ENCODE peak calls at places on chromosomes 6 and 20, in six cellular contexts. H, J, S, K, P and U are unnamed samples.

GRCh38 chr6:137919837-137920304 is 52.8 kb downstream of the TNFAIP3 start:
- DNase-seq in H (no peak), J (no peak), S (no peak), K (no peak), P (no peak), U (no peak)

GRCh38 chr20:49699200-49699992 is 14.3 kb downstream of the B4GALT5 start:
- DNase-seq in H (no peak), J (peak), S (no peak), K (no peak), P (peak), U (peak)

GRCh38 chr20:62723351-62723750 is 14.7 kb downstream of the NTSR1 start:
- DNase-seq in H (no peak), J (no peak), S (no peak), K (no peak), P (no peak), U (no peak)

GRCh38 chr6:11632231-11632630 is 94.7 kb downstream of the TMEM170B start:
- DNase-seq in H (no peak), J (peak), S (no peak), K (no peak), P (peak), U (peak)

GRCh38 chr20:33819456-33819855 is 8.3 kb downstream of the CHMP4B start:
- DNase-seq in H (no peak), J (no peak), S (no peak), K (no peak), P (no peak), U (no peak)

GRCh38 chr6:10235339-10235738 is 179.5 kb downstream of the TFAP2A start:
- DNase-seq in H (no peak), J (no peak), S (no peak), K (no peak), P (no peak), U (no peak)

GRCh38 chr20:12762725-12763124 is 246.0 kb upstream of the SPTLC3 start:
- DNase-seq in H (no peak), J (peak), S (no peak), K (peak), P (no peak), U (no peak)

GRCh38 chr20:50450961-50451752 is 59.0 kb upstream of the PTPN1 start:
- DNase-seq in H (no peak), J (peak), S (no peak), K (no peak), P (no peak), U (no peak)

GRCh38 chr6:36700812-36701211 is 3.2 kb downstream of the RAB44 start:
- DNase-seq in H (no peak), J (no peak), S (no peak), K (no peak), P (no peak), U (no peak)

GRCh38 chr6:3742426-3743344 is 8.8 kb downstream of the PXDC1 start:
- DNase-seq in H (peak), J (peak), S (no peak), K (peak), P (peak), U (peak)

GRCh38 chr6:3744901-3745470 is 6.5 kb downstream of the PXDC1 start:
- DNase-seq in H (peak), J (no peak), S (no peak), K (no peak), P (no peak), U (no peak)

GRCh38 chr6:3742076-3742425 is 9.5 kb downstream of the PXDC1 start:
- DNase-seq in H (no peak), J (no peak), S (no peak), K (no peak), P (no peak), U (no peak)

GRCh38 chr6:3744211-3744900 is 7.2 kb downstream of the PXDC1 start:
- DNase-seq in H (no peak), J (no peak), S (no peak), K (no peak), P (no peak), U (no peak)

DNA sequence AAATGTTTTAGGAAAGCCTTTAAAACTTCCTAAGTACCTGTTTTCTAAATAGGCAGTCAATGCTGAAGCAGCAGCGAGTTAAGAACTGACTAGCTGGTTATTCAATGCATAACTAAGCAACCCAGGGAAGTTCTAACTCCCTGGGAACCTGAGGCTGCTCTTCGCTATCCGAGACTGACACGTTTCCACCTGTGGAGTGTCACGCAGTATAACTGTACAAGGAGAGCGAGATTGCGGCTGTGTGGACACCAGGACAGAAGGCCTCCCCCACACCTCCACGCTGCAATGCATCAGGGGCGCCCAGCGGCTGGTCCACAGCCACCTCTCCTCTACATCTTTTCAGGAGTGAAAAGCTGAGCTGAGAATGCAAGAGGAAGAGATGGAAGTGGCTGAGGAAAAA is 8.0 kb downstream of the PXDC1 start:
- DNase-seq in H (no peak), J (no peak), S (no peak), K (no peak), P (no peak), U (no peak)
- H3K4me3 ChIP-seq in H (peak), J (no peak), S (peak), K (peak), P (no peak), U (no peak)

DNA sequence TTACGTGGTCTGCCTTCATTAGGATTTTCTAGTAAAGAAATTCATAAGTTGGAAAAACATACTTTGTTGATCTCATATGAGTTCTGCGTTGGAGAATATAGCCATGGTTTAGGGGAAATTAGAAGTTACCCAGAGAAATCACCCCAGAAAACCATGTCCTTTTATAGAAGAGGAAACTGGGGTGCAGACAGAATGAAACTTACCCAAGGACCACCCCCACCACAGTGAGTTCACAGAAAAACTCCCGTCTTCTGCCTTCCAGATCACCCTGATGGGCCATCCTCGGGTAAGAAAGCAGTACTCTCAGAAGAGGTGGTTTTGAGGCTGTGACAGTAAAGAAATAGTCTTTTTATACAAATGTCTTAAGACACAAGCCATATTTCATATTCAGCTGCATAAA is 25.1 kb upstream of the MAFB start:
- DNase-seq in H (no peak), J (no peak), S (no peak), K (no peak), P (no peak), U (no peak)
- TF ChIP-seq CTCF in H (no peak), J (no peak), S (no peak), K (no peak), P (no peak), U (no peak)

DNA sequence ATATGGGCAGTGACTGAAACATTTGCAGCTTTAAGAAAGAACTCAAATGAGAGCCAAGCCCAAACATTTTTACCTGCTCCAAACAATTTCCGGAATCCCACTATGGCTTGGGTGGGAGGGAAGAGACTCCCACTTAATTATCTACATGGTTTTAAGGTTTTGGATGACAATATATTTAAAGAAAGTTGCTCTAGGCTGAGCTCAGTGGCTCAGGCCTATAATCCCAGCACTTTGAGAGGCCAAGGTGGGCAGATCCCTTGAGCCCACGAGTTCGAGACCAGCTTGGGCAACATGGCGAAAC is 9.5 kb upstream of the AKAP12 start:
- DNase-seq in H (no peak), J (no peak), S (no peak), K (no peak), P (no peak), U (no peak)
- H3K4me3 ChIP-seq in H (no peak), J (no peak), S (no peak), K (no peak), P (no peak), U (no peak)

GRCh38 chr20:36830791-36831691 is 44.9 kb upstream of the TLDC2 start:
- DNase-seq in H (no peak), J (no peak), S (peak), K (no peak), P (no peak), U (no peak)
- TF ChIP-seq CTCF in H (no peak), J (peak), S (peak), K (peak), P (peak), U (peak)

GRCh38 chr6:165842291-165842936 is 179.4 kb upstream of the PDE10A start:
- DNase-seq in H (no peak), J (no peak), S (no peak), K (no peak), P (no peak), U (no peak)
- H3K4me3 ChIP-seq in H (no peak), J (no peak), S (no peak), K (no peak), P (no peak), U (no peak)

GRCh38 chr20:21303061-21303871 is at the start of gene XRN2:
- DNase-seq in H (peak), J (peak), S (peak), K (peak), P (peak), U (peak)
- TF ChIP-seq CTCF in H (no peak), J (peak), S (no peak), K (peak), P (no peak), U (peak)

GRCh38 chr6:2990179-2990931 is 9.3 kb upstream of the NQO2 start:
- DNase-seq in H (peak), J (peak), S (no peak), K (no peak), P (peak), U (peak)

GRCh38 chr6:2992330-2992979 is 7.2 kb upstream of the NQO2 start:
- DNase-seq in H (peak), J (no peak), S (no peak), K (no peak), P (no peak), U (no peak)

GRCh38 chr6:2988426-2989331 is 11.0 kb upstream of the NQO2 start:
- DNase-seq in H (peak), J (peak), S (peak), K (peak), P (peak), U (peak)

GRCh38 chr6:2989332-2990178 is 10.1 kb upstream of the NQO2 start:
- DNase-seq in H (peak), J (peak), S (peak), K (peak), P (peak), U (peak)

DNA sequence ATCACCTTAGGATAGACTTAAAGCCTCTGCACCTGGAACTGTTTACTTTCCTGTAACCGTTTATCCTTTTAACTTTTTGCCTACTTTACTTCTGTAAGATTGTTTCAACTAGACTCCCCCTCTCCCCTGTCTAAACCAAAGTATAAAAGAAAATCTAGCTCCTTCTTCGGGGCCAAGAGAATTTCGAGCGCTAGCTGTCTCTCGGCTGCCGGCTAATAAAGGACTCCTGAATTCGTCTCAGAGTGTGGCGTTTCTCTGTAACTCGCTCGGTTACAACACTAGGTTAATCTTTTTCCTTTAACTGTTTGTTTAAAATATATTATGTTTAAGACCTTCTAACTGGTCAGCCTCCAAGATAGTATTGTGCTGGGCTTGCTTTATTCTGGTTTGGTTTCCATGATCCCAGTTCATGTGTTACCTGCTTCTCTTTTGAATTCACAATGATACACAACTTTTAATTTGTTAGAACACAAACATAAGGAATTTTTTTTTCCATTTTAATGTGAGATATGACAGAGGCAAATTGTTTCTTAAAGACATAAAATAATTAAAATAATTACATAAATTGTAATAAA is 8.7 kb upstream of the NQO2 start:
- DNase-seq in H (peak), J (peak), S (no peak), K (no peak), P (no peak), U (no peak)
- H3K4me3 ChIP-seq in H (peak), J (peak), S (peak), K (peak), P (peak), U (peak)